ENCODE peak calls at places on chromosomes 6 and 20, in five cellular contexts. A is neural progenitor cell; K is astrocyte of the cerebellum; E is CD4-positive, alpha-beta T cell; Y is mesothelial cell of epicardium. V is an unnamed sample.

GRCh38 chr6:108872001-108872974 is 24.1 kb downstream of the ARMC2 start:
- DNase-seq in K (no peak), A (peak), E (peak), Y (no peak), V (no peak)

GRCh38 chr20:34571753-34572152 is 13.2 kb downstream of the MAP1LC3A start:
- DNase-seq in A (no peak), K (no peak), Y (no peak), E (no peak), V (no peak)

GRCh38 chr20:22390543-22390903 is 193.8 kb downstream of the FOXA2 start:
- DNase-seq in Y (no peak), K (no peak), E (no peak), A (no peak), V (no peak)

GRCh38 chr6:28809947-28810654 is 113.7 kb downstream of the TRIM27 start:
- DNase-seq in E (no peak), A (peak), Y (no peak), K (no peak), V (no peak)

GRCh38 chr6:155274533-155274932 is 10.7 kb downstream of the CLDN20 start:
- DNase-seq in A (no peak), K (peak), Y (no peak), E (no peak), V (no peak)

GRCh38 chr6:41683460-41684310 is 45.4 kb downstream of the MDFI start:
- DNase-seq in E (peak), A (peak), K (peak), Y (peak), V (no peak)

GRCh38 chr6:140867336-140867735 is 1265.4 kb upstream of the GJE1 start:
- DNase-seq in E (no peak), A (no peak), K (no peak), Y (no peak), V (no peak)

GRCh38 chr20:57957397-57958049 is 247.7 kb upstream of the PMEPA1 start:
- DNase-seq in A (no peak), Y (no peak), K (no peak), E (no peak), V (peak)

GRCh38 chr6:34223964-34224940 is 12.4 kb upstream of the HMGA1 start:
- DNase-seq in Y (peak), E (peak), K (peak), A (peak), V (peak)

GRCh38 chr20:3674995-3675900 is 6.6 kb downstream of the ADAM33 start:
- DNase-seq in E (no peak), A (no peak), K (no peak), Y (no peak), V (no peak)

GRCh38 chr6:73339340-73339739 is 14.7 kb downstream of the DPPA5 start:
- DNase-seq in A (no peak), Y (no peak), E (no peak), K (no peak), V (no peak)

GRCh38 chr6:130872250-130873095 is 45.3 kb downstream of the SMLR1 start:
- DNase-seq in K (peak), Y (peak), E (peak), A (peak), V (no peak)

GRCh38 chr6:112433457-112433856 is 86.3 kb downstream of the RFPL4B start:
- DNase-seq in Y (no peak), K (no peak), E (no peak), A (no peak), V (no peak)

GRCh38 chr6:31736768-31737314 is 511 bp upstream of the CLIC1 start:
- DNase-seq in A (peak), K (no peak), E (no peak), Y (no peak), V (no peak)

GRCh38 chr6:87029711-87030314 is 65.1 kb downstream of the CGA start:
- DNase-seq in K (peak), A (peak), E (no peak), Y (no peak), V (peak)

GRCh38 chr6:37689356-37689755 is 8.3 kb downstream of the MDGA1 start:
- DNase-seq in K (no peak), Y (no peak), E (no peak), A (no peak), V (no peak)

GRCh38 chr20:50670126-50670862 is 21.0 kb downstream of the RIPOR3 start:
- DNase-seq in Y (no peak), K (no peak), E (no peak), A (no peak), V (no peak)

GRCh38 chr6:132188865-132189264 is 212.4 kb downstream of the MOXD1 start:
- DNase-seq in A (no peak), Y (no peak), E (no peak), K (peak), V (no peak)

GRCh38 chr6:90068835-90069478 is 174.7 kb downstream of the GJA10 start:
- DNase-seq in K (no peak), A (no peak), E (no peak), Y (no peak), V (no peak)

GRCh38 chr6:13304580-13305255 is 23.6 kb downstream of the TBC1D7 start:
- DNase-seq in K (no peak), E (no peak), Y (no peak), A (no peak), V (no peak)

GRCh38 chr6:139337830-139338229 is 36.6 kb downstream of the CITED2 start:
- DNase-seq in K (no peak), E (no peak), A (no peak), Y (no peak), V (no peak)

GRCh38 chr6:136607932-136608772 is 57.9 kb upstream of the MAP7 start:
- DNase-seq in K (no peak), Y (peak), E (peak), A (peak), V (no peak)

GRCh38 chr20:58839474-58839874 is 11.2 kb downstream of the GNAS-AS1 start:
- DNase-seq in Y (no peak), K (no peak), E (peak), A (peak), V (no peak)

GRCh38 chr6:30717129-30717844 is at the start of gene MDC1:
- DNase-seq in E (peak), A (peak), Y (peak), K (peak), V (peak)
- TF ChIP-seq CTCF in E (peak), A (peak), Y (peak), K (peak), V (peak)

GRCh38 chr6:143982968-143983367 is 25.1 kb downstream of the PLAGL1 start:
- DNase-seq in A (no peak), K (no peak), E (no peak), Y (no peak), V (no peak)

GRCh38 chr6:143984670-143985069 is 23.4 kb downstream of the PLAGL1 start:
- DNase-seq in K (no peak), E (no peak), A (no peak), Y (no peak), V (no peak)

GRCh38 chr6:143976834-143977354 is 31.2 kb downstream of the PLAGL1 start:
- DNase-seq in E (no peak), A (no peak), Y (no peak), K (no peak), V (no peak)

GRCh38 chr6:143986463-143986862 is 21.6 kb downstream of the PLAGL1 start:
- DNase-seq in Y (no peak), A (no peak), E (no peak), K (no peak), V (no peak)

GRCh38 chr6:143980921-143981320 is 27.1 kb downstream of the PLAGL1 start:
- DNase-seq in E (no peak), A (no peak), Y (no peak), K (no peak), V (no peak)
- TF ChIP-seq CTCF in E (no peak), A (no peak), Y (no peak), K (no peak), V (no peak)

GRCh38 chr6:21454262-21454661 is 139.3 kb upstream of the SOX4 start:
- DNase-seq in K (no peak), A (no peak), Y (no peak), E (no peak), V (no peak)
- TF ChIP-seq CTCF in K (no peak), A (no peak), Y (no peak), E (no peak), V (no peak)

GRCh38 chr6:79694623-79695311 is 63.6 kb downstream of the SH3BGRL2 start:
- DNase-seq in A (peak), K (no peak), E (no peak), Y (no peak), V (no peak)
- TF ChIP-seq CTCF in A (peak), K (peak), E (no peak), Y (no peak), V (peak)

GRCh38 chr20:1397710-1398109 is 4.9 kb upstream of the FKBP1A start:
- DNase-seq in E (no peak), K (no peak), A (no peak), Y (no peak), V (no peak)
- TF ChIP-seq CTCF in E (no peak), K (no peak), A (peak), Y (no peak), V (no peak)

DNA sequence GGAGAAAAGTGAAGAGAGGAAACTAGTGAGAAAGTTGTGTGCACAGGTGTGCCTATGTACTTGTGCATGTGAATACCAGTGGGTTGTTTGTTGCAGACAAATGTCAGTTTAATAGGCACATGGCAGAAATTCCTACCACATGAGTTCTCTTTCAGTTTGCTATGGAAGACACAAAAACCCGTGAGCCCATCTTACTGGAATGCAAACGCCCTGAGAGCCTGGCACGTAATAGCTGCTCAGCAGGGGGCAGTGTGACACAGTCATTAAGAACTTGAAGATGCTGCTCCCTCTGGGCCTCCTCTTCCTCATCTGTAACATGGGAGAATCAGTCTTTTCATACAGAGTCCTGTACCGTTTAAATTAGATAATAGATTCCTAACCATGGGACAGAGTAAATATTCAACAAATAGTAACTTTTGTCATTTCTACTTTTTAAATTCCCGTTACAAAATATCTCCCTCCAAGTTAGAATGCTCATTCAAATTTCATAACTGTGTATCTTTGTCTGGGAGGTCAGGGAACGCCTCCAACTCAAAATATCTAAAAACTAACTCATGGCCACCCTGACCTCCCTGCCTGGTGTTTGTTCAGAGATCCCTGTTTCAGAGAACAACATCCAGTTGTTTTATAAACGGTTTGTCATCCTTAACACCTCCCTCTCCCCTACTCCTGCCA is 802.9 kb downstream of the MAFB start:
- DNase-seq in Y (peak), K (peak), A (peak), E (no peak), V (peak)
- TF ChIP-seq CTCF in Y (no peak), K (peak), A (peak), E (no peak), V (peak)

GRCh38 chr6:47094351-47094925 is 52.3 kb upstream of the ADGRF1 start:
- DNase-seq in K (no peak), E (no peak), Y (no peak), A (no peak), V (no peak)
- TF ChIP-seq CTCF in K (peak), E (no peak), Y (no peak), A (no peak), V (no peak)

GRCh38 chr20:45459606-45460005 is 9.9 kb upstream of the WFDC2 start:
- DNase-seq in A (no peak), K (no peak), Y (no peak), E (no peak), V (no peak)
- TF ChIP-seq CTCF in A (no peak), K (no peak), Y (no peak), E (no peak), V (no peak)

DNA sequence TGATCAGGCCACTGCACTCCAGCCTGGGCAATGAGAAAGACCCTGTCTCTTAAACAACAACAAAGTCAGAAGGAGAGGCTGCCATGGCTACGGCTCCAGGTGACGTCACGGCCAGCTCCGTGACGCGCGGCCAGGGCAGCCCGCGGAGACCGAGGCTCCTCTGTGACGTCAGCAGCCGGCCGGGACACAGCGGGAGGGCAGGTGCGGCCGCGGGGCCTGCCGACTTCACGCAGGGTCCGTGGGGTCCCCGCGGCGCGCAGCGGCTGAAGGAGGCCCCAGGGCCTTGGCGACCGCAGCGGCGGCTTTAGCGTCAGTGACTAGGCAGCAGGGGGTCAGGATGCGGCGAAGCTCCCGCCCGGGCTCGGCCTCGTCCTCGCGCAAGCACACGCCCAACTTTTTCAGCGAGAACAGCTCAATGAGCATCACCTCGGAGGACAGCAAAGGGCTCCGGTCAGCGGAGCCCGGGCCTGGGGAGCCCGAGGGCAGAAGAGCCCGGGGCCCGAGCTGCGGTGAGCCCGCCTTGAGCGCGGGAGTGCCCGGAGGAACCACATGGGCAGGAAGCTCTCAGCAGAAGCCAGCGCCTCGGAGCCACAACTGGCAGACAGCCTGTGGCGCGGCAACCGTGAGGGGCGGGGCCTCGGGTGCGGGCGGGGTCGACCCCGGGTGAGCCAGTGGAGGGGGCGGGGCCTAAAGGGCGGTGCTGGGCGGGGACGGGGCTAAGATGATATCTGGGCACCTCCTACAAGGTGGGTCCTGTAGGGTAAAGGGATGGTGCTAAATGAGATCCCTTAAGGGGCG is at the start of gene SPAG4:
- DNase-seq in E (peak), K (peak), Y (peak), A (no peak), V (no peak)
- TF ChIP-seq CTCF in E (no peak), K (no peak), Y (no peak), A (no peak), V (no peak)

V was measured in AG04449.